ENCODE peak calls at places on chromosomes 16 and 17, in six cellular contexts. H is fibroblast of mammary gland; A is fibroblast of pulmonary artery; T is HL-60; J is coronary artery; U is CD8-positive, alpha-beta T cell. V is an unnamed sample.

GRCh38 chr17:66549312-66549705 is 246.9 kb downstream of the PRKCA start:
- DNase-seq in H (peak), A (peak), T (no peak), J (no peak), U (no peak), V (no peak)

GRCh38 chr17:15441315-15441714 is 26.1 kb downstream of the CDRT4 start:
- DNase-seq in H (no peak), A (peak), T (no peak), J (no peak), U (no peak), V (no peak)

GRCh38 chr17:16247589-16247984 is 30.6 kb downstream of the PIGL start:
- DNase-seq in H (no peak), A (no peak), T (no peak), J (no peak), U (no peak), V (no peak)

GRCh38 chr17:17774009-17774881 is 62.5 kb downstream of the SREBF1 start:
- DNase-seq in H (peak), A (peak), T (no peak), J (no peak), U (no peak), V (peak)

GRCh38 chr17:76725580-76726230 is 701 bp downstream of the JMJD6 start:
- DNase-seq in H (no peak), A (peak), T (peak), J (peak), U (peak), V (peak)

GRCh38 chr16:285146-286055 is 2.4 kb downstream of the PDIA2 start:
- DNase-seq in H (no peak), A (no peak), T (no peak), J (no peak), U (no peak), V (no peak)

GRCh38 chr16:82192665-82193064 is 22.6 kb upstream of the MPHOSPH6 start:
- DNase-seq in H (peak), A (peak), T (peak), J (no peak), U (no peak), V (no peak)

GRCh38 chr17:57256708-57257112 is 387 bp downstream of the MSI2 start:
- DNase-seq in H (no peak), A (peak), T (peak), J (no peak), U (peak), V (no peak)

GRCh38 chr17:40859536-40859935 is 7.5 kb downstream of the KRT12 start:
- DNase-seq in H (no peak), A (no peak), T (no peak), J (no peak), U (no peak), V (no peak)

GRCh38 chr16:24297375-24297774 is 41.2 kb downstream of the CACNG3 start:
- DNase-seq in H (no peak), A (no peak), T (no peak), J (no peak), U (no peak), V (no peak)

GRCh38 chr16:29806641-29807425 is 504 bp downstream of the MAZ start:
- DNase-seq in H (peak), A (no peak), T (peak), J (peak), U (peak), V (peak)

GRCh38 chr16:85306071-85306792 is 194.0 kb upstream of the CIBAR2 start:
- DNase-seq in H (peak), A (peak), T (peak), J (peak), U (peak), V (no peak)

GRCh38 chr16:88394426-88394825 is 11.7 kb downstream of the ZNF469 start:
- DNase-seq in H (no peak), A (no peak), T (no peak), J (no peak), U (no peak), V (no peak)

GRCh38 chr17:56222255-56222654 is 69.0 kb downstream of the ANKFN1 start:
- DNase-seq in H (peak), A (no peak), T (peak), J (no peak), U (no peak), V (no peak)

GRCh38 chr17:34537445-34537844 is 41.9 kb upstream of the TMEM132E start:
- DNase-seq in H (no peak), A (no peak), T (no peak), J (no peak), U (no peak), V (no peak)

GRCh38 chr17:35345926-35346771 is 27.3 kb downstream of the SLFN11 start:
- DNase-seq in H (peak), A (peak), T (peak), J (peak), U (peak), V (peak)

GRCh38 chr16:10385725-10386516 is at the start of gene ATF7IP2:
- DNase-seq in H (peak), A (peak), T (peak), J (peak), U (peak), V (peak)

GRCh38 chr17:57860414-57860999 is 10.7 kb upstream of the MRPS23 start:
- DNase-seq in H (no peak), A (no peak), T (no peak), J (no peak), U (no peak), V (no peak)

GRCh38 chr16:56608876-56609462 is 585 bp downstream of the MT2A start:
- DNase-seq in H (no peak), A (peak), T (no peak), J (no peak), U (no peak), V (no peak)

GRCh38 chr17:9907883-9908648 is 3.0 kb upstream of the RCVRN start:
- DNase-seq in H (no peak), A (no peak), T (no peak), J (no peak), U (no peak), V (no peak)

GRCh38 chr17:20234266-20234665 is 225.1 kb downstream of the SPECC1 start:
- DNase-seq in H (no peak), A (no peak), T (no peak), J (no peak), U (peak), V (no peak)

GRCh38 chr16:28835864-28836760 is 10.0 kb downstream of the TUFM start:
- DNase-seq in H (no peak), A (no peak), T (no peak), J (no peak), U (no peak), V (no peak)

GRCh38 chr17:58341861-58342475 is 10.0 kb downstream of the SUPT4H1 start:
- DNase-seq in H (no peak), A (no peak), T (no peak), J (no peak), U (no peak), V (no peak)

GRCh38 chr17:76458580-76459490 is 5.9 kb upstream of the UBE2O start:
- DNase-seq in H (peak), A (peak), T (peak), J (no peak), U (no peak), V (no peak)

GRCh38 chr16:53836142-53836541 is 132.2 kb downstream of the FTO start:
- DNase-seq in H (no peak), A (no peak), T (no peak), J (no peak), U (no peak), V (no peak)

GRCh38 chr17:34413443-34414076 is 50.5 kb upstream of the CCL1 start:
- DNase-seq in H (peak), A (peak), T (peak), J (no peak), U (no peak), V (no peak)

GRCh38 chr17:6496116-6496481 is 51.8 kb downstream of the PIMREG start:
- DNase-seq in H (no peak), A (no peak), T (no peak), J (peak), U (no peak), V (no peak)

GRCh38 chr16:30488764-30489595 is 16.4 kb downstream of the ITGAL start:
- DNase-seq in H (no peak), A (no peak), T (no peak), J (no peak), U (no peak), V (no peak)

GRCh38 chr16:59046335-59046734 is 312.2 kb upstream of the GOT2 start:
- DNase-seq in H (no peak), A (no peak), T (no peak), J (no peak), U (no peak), V (no peak)

GRCh38 chr17:62887437-62887836 is 78.6 kb upstream of the TANC2 start:
- DNase-seq in H (no peak), A (no peak), T (no peak), J (no peak), U (no peak), V (no peak)

GRCh38 chr17:40491486-40491885 is 9.9 kb downstream of the TNS4 start:
- DNase-seq in H (no peak), A (no peak), T (no peak), J (no peak), U (no peak), V (no peak)

GRCh38 chr17:76191891-76192290 is 48.4 kb downstream of the RNF157 start:
- DNase-seq in H (no peak), A (no peak), T (no peak), J (no peak), U (no peak), V (no peak)

GRCh38 chr17:76076765-76077581 is 2.0 kb upstream of the ZACN start:
- DNase-seq in H (peak), A (no peak), T (peak), J (no peak), U (no peak), V (no peak)

GRCh38 chr16:17346774-17347569 is 123.8 kb downstream of the XYLT1 start:
- DNase-seq in H (no peak), A (no peak), T (no peak), J (no peak), U (no peak), V (no peak)

GRCh38 chr16:1771864-1772361 is 570 bp upstream of the NME3 start:
- DNase-seq in H (no peak), A (no peak), T (peak), J (no peak), U (no peak), V (no peak)

GRCh38 chr17:4747847-4748246 is 8.1 kb upstream of the CXCL16 start:
- DNase-seq in H (no peak), A (peak), T (no peak), J (no peak), U (peak), V (no peak)

GRCh38 chr17:54527941-54528340 is 372.7 kb upstream of the TOM1L1 start:
- DNase-seq in H (no peak), A (no peak), T (no peak), J (no peak), U (no peak), V (no peak)

GRCh38 chr16:80197790-80198201 is 343.0 kb upstream of the DYNLRB2 start:
- DNase-seq in H (peak), A (peak), T (no peak), J (no peak), U (no peak), V (no peak)

GRCh38 chr16:57576429-57576870 is 34.0 kb downstream of the ADGRG5 start:
- DNase-seq in H (peak), A (peak), T (peak), J (no peak), U (peak), V (peak)

GRCh38 chr17:27793168-27793905 is 7.0 kb downstream of the NOS2 start:
- DNase-seq in H (peak), A (no peak), T (no peak), J (no peak), U (no peak), V (peak)

GRCh38 chr17:61408151-61409041 is 8.8 kb downstream of the TBX2 start:
- DNase-seq in H (no peak), A (no peak), T (no peak), J (peak), U (no peak), V (peak)
- H3K4me3 ChIP-seq in H (peak), A (no peak), T (no peak), J (peak), U (no peak), V (peak)

GRCh38 chr17:61456688-61457225 is 4.5 kb downstream of the TBX4 start:
- DNase-seq in H (no peak), A (no peak), T (no peak), J (peak), U (peak), V (no peak)

GRCh38 chr17:61458491-61459433 is 6.5 kb downstream of the TBX4 start:
- DNase-seq in H (no peak), A (no peak), T (no peak), J (peak), U (peak), V (no peak)

GRCh38 chr17:61458000-61458399 is 5.8 kb downstream of the TBX4 start:
- DNase-seq in H (no peak), A (no peak), T (no peak), J (no peak), U (no peak), V (no peak)

GRCh38 chr17:61455754-61456681 is 3.8 kb downstream of the TBX4 start:
- DNase-seq in H (no peak), A (no peak), T (no peak), J (peak), U (peak), V (no peak)

GRCh38 chr17:61457226-61457983 is 5.2 kb downstream of the TBX4 start:
- DNase-seq in H (no peak), A (no peak), T (no peak), J (peak), U (peak), V (no peak)
- TF ChIP-seq CTCF in H (no peak), A (no peak), T (no peak), J (no peak), U (no peak), V (no peak)

GRCh38 chr17:37147301-37147812 is 198.6 kb downstream of the AATF start:
- DNase-seq in H (peak), A (peak), T (no peak), J (no peak), U (no peak), V (no peak)

GRCh38 chr17:37148171-37148570 is 199.4 kb downstream of the AATF start:
- DNase-seq in H (peak), A (peak), T (no peak), J (no peak), U (no peak), V (no peak)

GRCh38 chr17:37142294-37142944 is 193.7 kb downstream of the AATF start:
- DNase-seq in H (no peak), A (peak), T (no peak), J (no peak), U (no peak), V (no peak)

GRCh38 chr17:37146578-37147119 is 197.9 kb downstream of the AATF start:
- DNase-seq in H (no peak), A (no peak), T (no peak), J (no peak), U (no peak), V (no peak)
- H3K4me3 ChIP-seq in H (no peak), A (no peak), T (no peak), J (no peak), U (no peak), V (no peak)

GRCh38 chr17:7836596-7837374 is 2.8 kb downstream of the KDM6B start:
- DNase-seq in H (peak), A (peak), T (peak), J (peak), U (no peak), V (peak)
- TF ChIP-seq CTCF in H (no peak), A (no peak), T (no peak), J (no peak), U (no peak), V (no peak)

GRCh38 chr16:50878536-50878935 is 136.7 kb downstream of the CYLD start:
- DNase-seq in H (no peak), A (no peak), T (no peak), J (no peak), U (no peak), V (no peak)

GRCh38 chr16:50878966-50879615 is 137.2 kb downstream of the CYLD start:
- DNase-seq in H (no peak), A (no peak), T (no peak), J (no peak), U (no peak), V (no peak)

GRCh38 chr16:50881331-50881830 is 139.5 kb downstream of the CYLD start:
- DNase-seq in H (no peak), A (no peak), T (no peak), J (no peak), U (no peak), V (no peak)

GRCh38 chr16:50880926-50881325 is 139.0 kb downstream of the CYLD start:
- DNase-seq in H (no peak), A (no peak), T (no peak), J (no peak), U (no peak), V (no peak)

GRCh38 chr16:50879873-50880695 is 138.2 kb downstream of the CYLD start:
- DNase-seq in H (no peak), A (no peak), T (no peak), J (no peak), U (no peak), V (no peak)
- H3K4me3 ChIP-seq in H (no peak), A (no peak), T (no peak), J (no peak), U (no peak), V (peak)

GRCh38 chr16:67926181-67926742 is 5.4 kb downstream of the CTRL start:
- DNase-seq in H (peak), A (no peak), T (no peak), J (no peak), U (no peak), V (no peak)
- TF ChIP-seq CTCF in H (no peak), A (no peak), T (no peak), J (peak), U (no peak), V (no peak)

DNA sequence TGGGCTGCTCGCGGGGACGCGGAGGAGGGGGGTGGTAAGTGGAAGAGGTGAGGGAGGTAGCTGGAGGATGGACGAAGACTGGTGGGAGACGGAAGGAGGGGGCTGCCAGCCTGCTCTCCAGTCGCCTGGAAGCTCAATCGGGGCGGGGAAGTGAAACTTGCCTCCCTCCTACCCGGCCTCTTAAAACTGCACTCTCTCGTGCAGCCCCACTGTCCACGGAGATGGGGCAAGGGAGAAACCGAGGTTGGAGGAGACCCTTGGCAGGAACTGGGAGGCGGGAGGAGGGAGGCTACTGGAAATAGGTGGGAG is 1.1 kb downstream of the SOX9 start:
- DNase-seq in H (no peak), A (peak), T (no peak), J (no peak), U (no peak), V (no peak)
- H3K4me3 ChIP-seq in H (peak), A (peak), T (no peak), J (peak), U (no peak), V (peak)

V was measured in dorsolateral prefrontal cortex.